ENCODE peak calls at places on chromosomes 5 and 9, in four cellular contexts. V, U, W and G are unnamed samples.

GRCh38 chr5:147474140-147474539 is 35.7 kb downstream of the DPYSL3 start:
- DNase-seq in W (no peak), U (no peak), V (no peak), G (no peak)

GRCh38 chr9:128383791-128384190 is 12.6 kb downstream of the URM1 start:
- DNase-seq in W (no peak), U (no peak), V (no peak), G (no peak)

GRCh38 chr5:24073097-24073496 is 565.7 kb downstream of the PRDM9 start:
- DNase-seq in U (no peak), V (no peak), W (no peak), G (no peak)

GRCh38 chr9:130366888-130367550 is 77.7 kb upstream of the ASS1 start:
- DNase-seq in W (no peak), V (no peak), U (no peak), G (no peak)

GRCh38 chr5:34685485-34686197 is 29.5 kb downstream of the RAI14 start:
- DNase-seq in U (no peak), V (peak; percentile 47), W (no peak), G (peak; percentile 67)

GRCh38 chr5:74360535-74361210 is 279.9 kb downstream of the ENC1 start:
- DNase-seq in V (no peak), W (no peak), U (no peak), G (no peak)

GRCh38 chr5:135371738-135372232 is 27.2 kb downstream of the MACROH2A1 start:
- DNase-seq in V (no peak), W (no peak), U (no peak), G (peak; percentile 24)

GRCh38 chr9:120578614-120579013 is 1.4 kb downstream of the CDK5RAP2 start:
- DNase-seq in V (no peak), U (no peak), W (no peak), G (no peak)

GRCh38 chr5:72248352-72249032 is 71.5 kb downstream of the MRPS27 start:
- DNase-seq in U (no peak), V (no peak), W (peak; percentile 42), G (peak; percentile 56)

GRCh38 chr9:36991516-36992134 is 42.4 kb downstream of the PAX5 start:
- DNase-seq in V (no peak), U (no peak), W (peak; percentile 57), G (peak; percentile 55)

DNA sequence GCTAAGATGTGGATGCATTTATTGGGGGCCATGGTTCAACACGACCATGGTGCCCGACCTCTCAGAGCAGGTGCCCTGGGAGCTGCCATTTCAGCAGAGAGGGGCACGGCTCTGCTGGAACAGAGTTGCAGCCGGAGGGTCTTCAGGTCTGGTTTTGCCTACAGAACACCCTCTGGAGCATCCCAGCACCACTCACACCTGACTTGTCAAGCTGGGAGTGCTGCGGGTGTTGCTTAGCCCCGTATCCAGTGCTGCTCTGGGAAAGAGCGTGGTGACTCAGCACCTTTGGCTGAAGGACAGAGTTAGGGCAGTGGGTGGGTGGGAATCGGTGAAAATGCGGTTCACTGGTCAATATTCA is 36.5 kb upstream of the IRX4 start:
- DNase-seq in U (no peak), V (no peak), W (no peak), G (no peak)
- TF ChIP-seq POLR2AphosphoS2 in U (no peak), V (no peak), W (no peak), G (no peak)

DNA sequence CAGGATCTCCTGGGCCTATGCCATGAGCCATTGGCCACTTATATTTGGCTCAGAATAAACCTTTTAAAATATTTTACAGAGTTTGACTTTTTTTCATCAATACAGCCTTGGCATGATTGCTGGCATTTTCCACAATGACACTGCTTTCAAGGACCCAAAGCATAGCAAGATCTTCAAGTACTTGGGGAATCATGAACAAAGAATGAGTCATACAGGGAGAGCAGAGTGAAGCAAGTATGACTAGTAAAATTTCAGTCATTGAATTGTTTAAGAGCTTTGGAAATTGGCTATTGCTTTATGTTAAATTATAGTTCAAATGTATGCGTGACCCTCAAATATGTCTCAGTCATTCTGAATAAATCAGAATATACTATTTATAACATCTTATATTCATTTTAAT is 53.0 kb downstream of the GDNF start:
- DNase-seq in U (no peak), W (no peak), V (no peak), G (no peak)
- TF ChIP-seq POLR2AphosphoS2 in U (no peak), W (no peak), V (no peak), G (no peak)

GRCh38 chr5:150181766-150182545 is 7.9 kb upstream of the SLC6A7 start:
- DNase-seq in V (no peak), U (no peak), W (no peak), G (no peak)

GRCh38 chr5:150179221-150179620 is 10.6 kb upstream of the SLC6A7 start:
- DNase-seq in W (no peak), V (no peak), U (no peak), G (no peak)

GRCh38 chr5:150178262-150178661 is 11.6 kb upstream of the SLC6A7 start:
- DNase-seq in V (no peak), U (no peak), W (no peak), G (no peak)

GRCh38 chr5:150181035-150181434 is 8.8 kb upstream of the SLC6A7 start:
- DNase-seq in W (no peak), V (no peak), U (no peak), G (no peak)

GRCh38 chr5:150180241-150181027 is 9.4 kb upstream of the SLC6A7 start:
- DNase-seq in U (no peak), V (no peak), W (no peak), G (no peak)
- TF ChIP-seq POLR2AphosphoS2 in U (no peak), V (no peak), W (no peak), G (no peak)

GRCh38 chr9:111179577-111179976 is 141.3 kb upstream of the LPAR1 start:
- DNase-seq in W (no peak), V (no peak), U (peak; percentile 16), G (no peak)
- TF ChIP-seq POLR2AphosphoS2 in W (no peak), V (no peak), U (no peak), G (no peak)